ENCODE peak calls at places on chromosome 9, in six cellular contexts. One of them, this sample, is unnamed.

GRCh38 chr9:82456621-82457020 is 468.0 kb downstream of the SPATA31D1 start:
- DNase-seq in upper lobe of left lung: no peak
- DNase-seq in colonic mucosa: no peak
- DNase-seq in heart left ventricle: no peak
- DNase-seq in H7: no peak
- DNase-seq in body of pancreas: no peak
- DNase-seq in this sample: peak; percentile 39

GRCh38 chr9:92617195-92617813 is 52.6 kb downstream of the IPPK start:
- DNase-seq in upper lobe of left lung: peak; percentile 45
- DNase-seq in colonic mucosa: no peak
- DNase-seq in heart left ventricle: no peak
- DNase-seq in H7: no peak
- DNase-seq in body of pancreas: no peak
- DNase-seq in this sample: no peak

GRCh38 chr9:34047864-34048729 is 590 bp downstream of the UBAP2 start:
- DNase-seq in upper lobe of left lung: no peak
- DNase-seq in colonic mucosa: peak; percentile 80
- DNase-seq in heart left ventricle: peak; percentile 42
- DNase-seq in H7: peak; percentile 78
- DNase-seq in body of pancreas: peak; percentile 36
- DNase-seq in this sample: no peak

GRCh38 chr9:110578896-110579752 is at the start of gene SVEP1:
- DNase-seq in upper lobe of left lung: peak; percentile 90
- DNase-seq in colonic mucosa: no peak
- DNase-seq in heart left ventricle: peak; percentile 58
- DNase-seq in H7: peak; percentile 74
- DNase-seq in body of pancreas: peak; percentile 28
- DNase-seq in this sample: no peak

GRCh38 chr9:107644774-107645463 is 155.3 kb upstream of the KLF4 start:
- DNase-seq in upper lobe of left lung: no peak
- DNase-seq in colonic mucosa: peak; percentile 53
- DNase-seq in heart left ventricle: peak; percentile 69
- DNase-seq in H7: no peak
- DNase-seq in body of pancreas: peak; percentile 23
- DNase-seq in this sample: no peak

GRCh38 chr9:13917534-13917933 is 396.4 kb downstream of the NFIB start:
- DNase-seq in upper lobe of left lung: no peak
- DNase-seq in colonic mucosa: no peak
- DNase-seq in heart left ventricle: no peak
- DNase-seq in H7: no peak
- DNase-seq in body of pancreas: no peak
- DNase-seq in this sample: no peak

GRCh38 chr9:306907-307306 is 92.2 kb downstream of the DOCK8 start:
- DNase-seq in upper lobe of left lung: no peak
- DNase-seq in colonic mucosa: peak; percentile 43
- DNase-seq in heart left ventricle: no peak
- DNase-seq in H7: peak; percentile 39
- DNase-seq in body of pancreas: peak; percentile 21
- DNase-seq in this sample: no peak

GRCh38 chr9:106885451-106885850 is 22.5 kb downstream of the ZNF462 start:
- DNase-seq in upper lobe of left lung: no peak
- DNase-seq in colonic mucosa: no peak
- DNase-seq in heart left ventricle: no peak
- DNase-seq in H7: no peak
- DNase-seq in body of pancreas: no peak
- DNase-seq in this sample: peak; percentile 59

GRCh38 chr9:38026021-38026809 is 42.8 kb downstream of the SHB start:
- DNase-seq in upper lobe of left lung: no peak
- DNase-seq in colonic mucosa: no peak
- DNase-seq in heart left ventricle: peak; percentile 51
- DNase-seq in H7: peak; percentile 69
- DNase-seq in body of pancreas: peak; percentile 45
- DNase-seq in this sample: peak; percentile 92

GRCh38 chr9:90803860-90804593 is 2.4 kb downstream of the SYK start:
- DNase-seq in upper lobe of left lung: no peak
- DNase-seq in colonic mucosa: no peak
- DNase-seq in heart left ventricle: no peak
- DNase-seq in H7: no peak
- DNase-seq in body of pancreas: no peak
- DNase-seq in this sample: no peak

GRCh38 chr9:134728801-134729495 is 87.3 kb downstream of the COL5A1 start:
- DNase-seq in upper lobe of left lung: peak; percentile 64
- DNase-seq in colonic mucosa: no peak
- DNase-seq in heart left ventricle: no peak
- DNase-seq in H7: no peak
- DNase-seq in body of pancreas: no peak
- DNase-seq in this sample: no peak

GRCh38 chr9:78296208-78296892 is 575 bp upstream of the PSAT1 start:
- DNase-seq in upper lobe of left lung: no peak
- DNase-seq in colonic mucosa: peak; percentile 50
- DNase-seq in heart left ventricle: no peak
- DNase-seq in H7: peak; percentile 61
- DNase-seq in body of pancreas: peak; percentile 81
- DNase-seq in this sample: no peak

GRCh38 chr9:37963936-37964739 is 60.2 kb upstream of the SLC25A51 start:
- DNase-seq in upper lobe of left lung: peak; percentile 75
- DNase-seq in colonic mucosa: peak; percentile 66
- DNase-seq in heart left ventricle: no peak
- DNase-seq in H7: no peak
- DNase-seq in body of pancreas: peak; percentile 84
- DNase-seq in this sample: no peak

GRCh38 chr9:83339435-83339834 is 198.8 kb downstream of the FRMD3 start:
- DNase-seq in upper lobe of left lung: no peak
- DNase-seq in colonic mucosa: no peak
- DNase-seq in heart left ventricle: peak; percentile 35
- DNase-seq in H7: no peak
- DNase-seq in body of pancreas: no peak
- DNase-seq in this sample: no peak

GRCh38 chr9:91577540-91577939 is 153.9 kb upstream of the NFIL3 start:
- DNase-seq in upper lobe of left lung: no peak
- DNase-seq in colonic mucosa: no peak
- DNase-seq in heart left ventricle: no peak
- DNase-seq in H7: no peak
- DNase-seq in body of pancreas: no peak
- DNase-seq in this sample: no peak

GRCh38 chr9:110217656-110218099 is 9.7 kb upstream of the C9orf152 start:
- DNase-seq in upper lobe of left lung: no peak
- DNase-seq in colonic mucosa: no peak
- DNase-seq in heart left ventricle: no peak
- DNase-seq in H7: no peak
- DNase-seq in body of pancreas: no peak
- DNase-seq in this sample: peak; percentile 5

GRCh38 chr9:82124090-82124489 is 135.5 kb downstream of the SPATA31D1 start:
- DNase-seq in upper lobe of left lung: no peak
- DNase-seq in colonic mucosa: no peak
- DNase-seq in heart left ventricle: no peak
- DNase-seq in H7: no peak
- DNase-seq in body of pancreas: no peak
- DNase-seq in this sample: peak; percentile 38

GRCh38 chr9:36988848-36989247 is 45.2 kb downstream of the PAX5 start:
- DNase-seq in upper lobe of left lung: no peak
- DNase-seq in colonic mucosa: no peak
- DNase-seq in heart left ventricle: no peak
- DNase-seq in H7: no peak
- DNase-seq in body of pancreas: no peak
- DNase-seq in this sample: no peak

GRCh38 chr9:105646879-105647594 is 15.2 kb upstream of the TAL2 start:
- DNase-seq in upper lobe of left lung: no peak
- DNase-seq in colonic mucosa: no peak
- DNase-seq in heart left ventricle: no peak
- DNase-seq in H7: no peak
- DNase-seq in body of pancreas: no peak
- DNase-seq in this sample: no peak

GRCh38 chr9:2180704-2181103 is 165.6 kb downstream of the SMARCA2 start:
- DNase-seq in upper lobe of left lung: no peak
- DNase-seq in colonic mucosa: no peak
- DNase-seq in heart left ventricle: no peak
- DNase-seq in H7: no peak
- DNase-seq in body of pancreas: no peak
- DNase-seq in this sample: no peak

GRCh38 chr9:92764381-92764987 is at the start of gene BICD2:
- DNase-seq in upper lobe of left lung: no peak
- DNase-seq in colonic mucosa: no peak
- DNase-seq in heart left ventricle: no peak
- DNase-seq in H7: peak; percentile 99
- DNase-seq in body of pancreas: no peak
- DNase-seq in this sample: no peak

GRCh38 chr9:36572515-36573418 is at the start of gene MELK:
- DNase-seq in upper lobe of left lung: peak; percentile 98
- DNase-seq in colonic mucosa: peak; percentile 90
- DNase-seq in heart left ventricle: peak; percentile 83
- DNase-seq in H7: peak; percentile 99
- DNase-seq in body of pancreas: peak; percentile 69
- DNase-seq in this sample: no peak

GRCh38 chr9:123395276-123396006 is 39.4 kb downstream of the CRB2 start:
- DNase-seq in upper lobe of left lung: no peak
- DNase-seq in colonic mucosa: no peak
- DNase-seq in heart left ventricle: no peak
- DNase-seq in H7: peak; percentile 57
- DNase-seq in body of pancreas: no peak
- DNase-seq in this sample: no peak

DNA sequence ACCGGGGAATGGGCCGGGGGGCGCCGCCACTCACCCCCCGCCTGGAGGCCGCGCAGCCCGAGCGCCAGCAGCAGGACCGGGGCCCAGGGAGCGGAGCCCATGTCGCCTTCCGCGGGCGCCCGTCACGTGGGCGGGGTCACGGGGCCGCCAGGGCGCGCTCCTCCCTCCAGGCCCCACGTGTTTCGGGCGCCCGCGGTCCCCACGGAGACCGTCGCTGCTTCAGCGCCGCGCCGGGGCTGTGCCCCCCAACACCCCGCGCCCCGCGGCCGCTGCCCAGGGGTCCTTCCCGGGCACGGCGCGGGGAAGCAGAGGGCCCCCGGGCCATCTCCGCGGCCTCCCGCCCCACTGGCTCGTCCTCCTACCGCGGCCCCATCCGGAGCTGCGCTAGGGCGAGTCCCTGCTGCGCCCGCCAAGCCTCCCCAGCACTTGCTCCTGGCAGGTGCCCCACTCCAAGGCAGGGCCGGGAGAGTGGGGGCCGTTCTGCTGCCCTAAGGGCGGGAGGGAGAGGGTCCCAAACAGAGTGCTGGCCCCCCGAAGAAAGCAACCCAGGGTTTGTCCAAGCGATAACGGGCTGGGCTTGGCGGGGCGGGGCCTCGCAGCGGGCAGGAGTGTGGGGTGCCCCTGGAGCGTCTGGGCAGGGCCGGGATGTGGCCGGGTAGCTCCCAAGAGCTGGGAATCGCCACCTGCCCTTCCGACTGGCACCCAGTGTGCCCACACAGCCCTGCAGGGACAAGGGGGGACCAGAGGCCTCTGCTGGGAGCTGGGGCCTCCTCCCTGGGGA is at the start of gene DPP7:
- DNase-seq in upper lobe of left lung: peak; percentile 97
- DNase-seq in colonic mucosa: peak; percentile 78
- DNase-seq in heart left ventricle: peak; percentile 85
- DNase-seq in H7: peak; percentile 92
- DNase-seq in body of pancreas: peak; percentile 76
- DNase-seq in this sample: no peak
- H3K4me3 ChIP-seq in upper lobe of left lung: peak within 1 kb of the TSS; percentile 88
- H3K4me3 ChIP-seq in colonic mucosa: peak within 1 kb of the TSS; percentile 72
- H3K4me3 ChIP-seq in heart left ventricle: peak within 1 kb of the TSS; percentile 73
- H3K4me3 ChIP-seq in H7: peak within 1 kb of the TSS; percentile 40
- H3K4me3 ChIP-seq in body of pancreas: peak within 1 kb of the TSS; percentile 55
- H3K4me3 ChIP-seq in this sample: peak within 1 kb of the TSS; percentile 53

GRCh38 chr9:94085062-94085639 is 887 bp downstream of the PTPDC1 start:
- DNase-seq in upper lobe of left lung: no peak
- DNase-seq in colonic mucosa: no peak
- DNase-seq in heart left ventricle: no peak
- DNase-seq in H7: peak; percentile 65
- DNase-seq in body of pancreas: no peak
- DNase-seq in this sample: peak; percentile 43
- H3K27me3 ChIP-seq in upper lobe of left lung: no peaks in the 10 kb centered on the region
- H3K27me3 ChIP-seq in colonic mucosa: no peaks in the 10 kb centered on the region
- H3K27me3 ChIP-seq in heart left ventricle: no peaks in the 10 kb centered on the region
- H3K27me3 ChIP-seq in H7: no peaks in the 10 kb centered on the region
- H3K27me3 ChIP-seq in body of pancreas: no peaks in the 10 kb centered on the region
- H3K27me3 ChIP-seq in this sample: no peaks in the 10 kb centered on the region

DNA sequence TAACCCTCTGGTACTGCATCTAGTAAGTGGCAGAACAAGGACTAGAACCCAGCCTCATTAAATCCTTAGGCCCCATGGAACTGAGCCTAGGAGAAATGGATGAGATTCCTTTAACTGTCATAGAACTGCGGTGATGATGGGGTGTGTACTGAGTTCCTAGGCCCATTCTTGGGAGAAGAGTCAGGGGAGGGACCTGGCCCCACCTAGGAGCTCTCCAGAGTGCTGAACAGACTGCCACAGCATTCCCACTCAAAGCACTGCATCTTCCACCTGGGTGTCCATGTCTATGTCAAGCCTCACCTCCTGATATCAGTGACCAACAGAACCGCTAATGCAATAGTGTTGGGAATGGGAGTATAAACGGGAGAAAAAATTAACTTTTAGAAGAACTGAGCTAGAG is 36.6 kb downstream of the TTLL11 start:
- DNase-seq in upper lobe of left lung: no peak
- DNase-seq in colonic mucosa: no peak
- DNase-seq in heart left ventricle: no peak
- DNase-seq in H7: peak; percentile 66
- DNase-seq in body of pancreas: no peak
- DNase-seq in this sample: no peak
- H3K36me3 ChIP-seq in upper lobe of left lung: no peaks in the 10 kb centered on the region
- H3K36me3 ChIP-seq in colonic mucosa: no peaks in the 10 kb centered on the region
- H3K36me3 ChIP-seq in heart left ventricle: no peaks in the 10 kb centered on the region
- H3K36me3 ChIP-seq in H7: no peaks in the 10 kb centered on the region
- H3K36me3 ChIP-seq in body of pancreas: no peaks in the 10 kb centered on the region
- H3K36me3 ChIP-seq in this sample: no peaks in the 10 kb centered on the region

DNA sequence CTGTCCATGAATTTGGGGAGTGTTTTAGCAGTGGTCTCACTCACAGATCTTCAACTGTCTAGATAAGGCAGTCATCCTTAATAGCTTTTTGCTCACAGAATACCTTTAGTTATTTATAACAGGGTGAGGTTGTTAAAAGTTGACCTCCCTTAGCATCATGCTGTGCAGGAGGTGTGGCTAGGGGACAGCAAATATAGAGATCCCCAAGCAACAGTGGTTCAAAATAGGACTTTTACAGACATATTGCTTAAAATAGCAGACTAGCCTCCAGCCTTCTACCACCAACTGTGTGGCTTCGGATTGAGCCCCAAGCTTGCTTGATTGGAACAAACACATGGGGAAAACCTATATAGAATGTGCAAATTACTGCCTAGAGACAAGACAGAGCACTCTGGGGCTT is 724.4 kb downstream of the TLE1 start:
- DNase-seq in upper lobe of left lung: no peak
- DNase-seq in colonic mucosa: no peak
- DNase-seq in heart left ventricle: no peak
- DNase-seq in H7: no peak
- DNase-seq in body of pancreas: no peak
- DNase-seq in this sample: no peak
- H3K4me3 ChIP-seq in upper lobe of left lung: no peak overlapping the region
- H3K4me3 ChIP-seq in colonic mucosa: no peak overlapping the region
- H3K4me3 ChIP-seq in heart left ventricle: no peak overlapping the region
- H3K4me3 ChIP-seq in H7: no peak overlapping the region
- H3K4me3 ChIP-seq in body of pancreas: no peak overlapping the region
- H3K4me3 ChIP-seq in this sample: no peak overlapping the region

This sample was measured in kidney epithelial cell.